ENCODE peak calls at places on chromosomes 2 and 18, in four cellular contexts. D is sigmoid colon; P is activated CD4-positive, alpha-beta T cell treated with anti-CD3 and anti-CD28 coated beads, Interleukin-2, amount 50 U/mL, for 1 hour; O is psoas muscle. B is an unnamed sample.

GRCh38 chr18:21443776-21444464 is 156.6 kb downstream of the ESCO1 start:
- DNase-seq in O (no peak), D (no peak), P (no peak), B (no peak)

GRCh38 chr18:3966246-3966984 is 488.7 kb downstream of the DLGAP1 start:
- DNase-seq in D (no peak), P (no peak), O (no peak), B (no peak)

GRCh38 chr2:61770298-61770697 is 83.6 kb downstream of the FAM161A start:
- DNase-seq in D (no peak), P (no peak), O (no peak), B (no peak)

GRCh38 chr2:71331581-71332412 is at the start of gene ZNF638:
- DNase-seq in O (peak), P (peak), D (peak), B (peak)

GRCh38 chr2:211534655-211535054 is 978.3 kb downstream of the CPS1 start:
- DNase-seq in D (no peak), P (no peak), O (no peak), B (no peak)

GRCh38 chr2:232265329-232265728 is 113.2 kb upstream of the ALPP start:
- DNase-seq in D (peak), P (no peak), O (no peak), B (no peak)

GRCh38 chr2:109637749-109638570 is 23.8 kb downstream of the SOWAHC start:
- DNase-seq in D (no peak), P (no peak), O (no peak), B (no peak)

GRCh38 chr2:16438571-16439294 is 226.9 kb downstream of the CYRIA start:
- DNase-seq in P (no peak), D (no peak), O (no peak), B (no peak)

GRCh38 chr2:134420256-134420655 is 166.4 kb downstream of the MGAT5 start:
- DNase-seq in P (no peak), D (no peak), O (no peak), B (no peak)

GRCh38 chr2:230691005-230691647 is 21.5 kb upstream of the CAB39 start:
- DNase-seq in O (no peak), D (no peak), P (no peak), B (no peak)

GRCh38 chr18:36309436-36310391 is 12.2 kb downstream of the FHOD3 start:
- DNase-seq in P (no peak), D (no peak), O (peak), B (no peak)

GRCh38 chr2:10053351-10053750 is 10.0 kb downstream of the KLF11 start:
- DNase-seq in O (no peak), P (no peak), D (no peak), B (no peak)

GRCh38 chr2:46997884-46998283 is 82.3 kb upstream of the MCFD2 start:
- DNase-seq in D (no peak), O (no peak), P (no peak), B (no peak)

GRCh38 chr18:49921278-49922037 is 108.1 kb upstream of the ACAA2 start:
- DNase-seq in D (no peak), O (no peak), P (no peak), B (no peak)

GRCh38 chr2:8090748-8091700 is 590.8 kb upstream of the ID2 start:
- DNase-seq in P (no peak), D (peak), O (peak), B (no peak)

GRCh38 chr2:189762229-189762550 is 402 bp downstream of the OSGEPL1 start:
- DNase-seq in O (no peak), P (no peak), D (no peak), B (no peak)

GRCh38 chr2:73033766-73034381 is 37.6 kb downstream of the SFXN5 start:
- DNase-seq in P (no peak), O (no peak), D (no peak), B (no peak)

GRCh38 chr2:145323512-145323911 is 803.6 kb upstream of the ZEB2 start:
- DNase-seq in P (no peak), D (no peak), O (no peak), B (peak)

GRCh38 chr18:23853448-23854210 is 160.9 kb upstream of the TTC39C start:
- DNase-seq in P (no peak), D (no peak), O (no peak), B (no peak)

GRCh38 chr2:1371066-1371465 is 42.2 kb upstream of the TPO start:
- DNase-seq in P (no peak), D (no peak), O (no peak), B (no peak)